ENCODE peak calls at places on chromosomes 1 and 21, in ten cellular contexts. One of them, this sample, is unnamed.

GRCh38 chr1:223143760-223144248 is 756 bp upstream of the TLR5 start:
- DNase-seq in GM06990: peak; percentile 67
- DNase-seq in colonic mucosa: peak; percentile 53
- DNase-seq in fibroblast of mammary gland: no peak
- DNase-seq in hippocampal formation: peak; percentile 12
- DNase-seq in central memory CD4-positive, alpha-beta T cell: peak; percentile 13
- DNase-seq in A549: no peak
- DNase-seq in kidney: peak; percentile 74
- DNase-seq in fibroblast of the aortic adventitia: no peak
- DNase-seq in ovary: peak; percentile 83
- DNase-seq in this sample: peak; percentile 16

GRCh38 chr1:31657972-31658510 is 13.4 kb upstream of the PEF1 start:
- DNase-seq in GM06990: no peak
- DNase-seq in colonic mucosa: no peak
- DNase-seq in fibroblast of mammary gland: no peak
- DNase-seq in hippocampal formation: no peak
- DNase-seq in central memory CD4-positive, alpha-beta T cell: no peak
- DNase-seq in A549: no peak
- DNase-seq in kidney: no peak
- DNase-seq in fibroblast of the aortic adventitia: no peak
- DNase-seq in ovary: no peak
- DNase-seq in this sample: no peak

GRCh38 chr21:44443291-44443890 is 11.9 kb upstream of the LRRC3 start:
- DNase-seq in GM06990: no peak
- DNase-seq in colonic mucosa: no peak
- DNase-seq in fibroblast of mammary gland: no peak
- DNase-seq in hippocampal formation: no peak
- DNase-seq in central memory CD4-positive, alpha-beta T cell: no peak
- DNase-seq in A549: no peak
- DNase-seq in kidney: peak; percentile 54
- DNase-seq in fibroblast of the aortic adventitia: no peak
- DNase-seq in ovary: no peak
- DNase-seq in this sample: no peak

GRCh38 chr1:237220243-237220642 is 178.3 kb downstream of the RYR2 start:
- DNase-seq in GM06990: no peak
- DNase-seq in colonic mucosa: no peak
- DNase-seq in fibroblast of mammary gland: no peak
- DNase-seq in hippocampal formation: peak; percentile 6
- DNase-seq in central memory CD4-positive, alpha-beta T cell: no peak
- DNase-seq in A549: no peak
- DNase-seq in kidney: no peak
- DNase-seq in fibroblast of the aortic adventitia: no peak
- DNase-seq in ovary: peak; percentile 50
- DNase-seq in this sample: no peak

GRCh38 chr1:75338974-75339483 is 204.8 kb downstream of the LHX8 start:
- DNase-seq in GM06990: peak; percentile 69
- DNase-seq in colonic mucosa: no peak
- DNase-seq in fibroblast of mammary gland: no peak
- DNase-seq in hippocampal formation: no peak
- DNase-seq in central memory CD4-positive, alpha-beta T cell: no peak
- DNase-seq in A549: no peak
- DNase-seq in kidney: no peak
- DNase-seq in fibroblast of the aortic adventitia: no peak
- DNase-seq in ovary: no peak
- DNase-seq in this sample: no peak

GRCh38 chr1:152141971-152142584 is 16.9 kb downstream of the RPTN start:
- DNase-seq in GM06990: no peak
- DNase-seq in colonic mucosa: peak; percentile 55
- DNase-seq in fibroblast of mammary gland: peak; percentile 80
- DNase-seq in hippocampal formation: peak; percentile 6
- DNase-seq in central memory CD4-positive, alpha-beta T cell: no peak
- DNase-seq in A549: peak; percentile 38
- DNase-seq in kidney: no peak
- DNase-seq in fibroblast of the aortic adventitia: peak; percentile 85
- DNase-seq in ovary: peak; percentile 39
- DNase-seq in this sample: peak; percentile 0

GRCh38 chr21:31248598-31248997 is 95.5 kb downstream of the TIAM1 start:
- DNase-seq in GM06990: no peak
- DNase-seq in colonic mucosa: no peak
- DNase-seq in fibroblast of mammary gland: peak; percentile 66
- DNase-seq in hippocampal formation: no peak
- DNase-seq in central memory CD4-positive, alpha-beta T cell: no peak
- DNase-seq in A549: no peak
- DNase-seq in kidney: no peak
- DNase-seq in fibroblast of the aortic adventitia: peak; percentile 34
- DNase-seq in ovary: no peak
- DNase-seq in this sample: no peak

GRCh38 chr1:109239580-109240068 is 9.7 kb upstream of the CELSR2 start:
- DNase-seq in GM06990: no peak
- DNase-seq in colonic mucosa: no peak
- DNase-seq in fibroblast of mammary gland: peak; percentile 38
- DNase-seq in hippocampal formation: no peak
- DNase-seq in central memory CD4-positive, alpha-beta T cell: no peak
- DNase-seq in A549: peak; percentile 53
- DNase-seq in kidney: no peak
- DNase-seq in fibroblast of the aortic adventitia: peak; percentile 34
- DNase-seq in ovary: no peak
- DNase-seq in this sample: no peak

GRCh38 chr1:113146242-113147072 is 73.5 kb downstream of the LRIG2 start:
- DNase-seq in GM06990: no peak
- DNase-seq in colonic mucosa: no peak
- DNase-seq in fibroblast of mammary gland: no peak
- DNase-seq in hippocampal formation: no peak
- DNase-seq in central memory CD4-positive, alpha-beta T cell: peak; percentile 23
- DNase-seq in A549: no peak
- DNase-seq in kidney: no peak
- DNase-seq in fibroblast of the aortic adventitia: no peak
- DNase-seq in ovary: no peak
- DNase-seq in this sample: no peak

GRCh38 chr1:24748191-24749121 is 3.2 kb downstream of the CLIC4 start:
- DNase-seq in GM06990: peak; percentile 81
- DNase-seq in colonic mucosa: no peak
- DNase-seq in fibroblast of mammary gland: no peak
- DNase-seq in hippocampal formation: no peak
- DNase-seq in central memory CD4-positive, alpha-beta T cell: no peak
- DNase-seq in A549: no peak
- DNase-seq in kidney: no peak
- DNase-seq in fibroblast of the aortic adventitia: peak; percentile 33
- DNase-seq in ovary: no peak
- DNase-seq in this sample: no peak

GRCh38 chr1:34328281-34328680 is 151.6 kb downstream of the C1orf94 start:
- DNase-seq in GM06990: no peak
- DNase-seq in colonic mucosa: no peak
- DNase-seq in fibroblast of mammary gland: no peak
- DNase-seq in hippocampal formation: no peak
- DNase-seq in central memory CD4-positive, alpha-beta T cell: no peak
- DNase-seq in A549: no peak
- DNase-seq in kidney: no peak
- DNase-seq in fibroblast of the aortic adventitia: no peak
- DNase-seq in ovary: no peak
- DNase-seq in this sample: no peak

GRCh38 chr1:17538428-17539130 is 919 bp upstream of the ARHGEF10L start:
- DNase-seq in GM06990: no peak
- DNase-seq in colonic mucosa: peak; percentile 66
- DNase-seq in fibroblast of mammary gland: no peak
- DNase-seq in hippocampal formation: no peak
- DNase-seq in central memory CD4-positive, alpha-beta T cell: no peak
- DNase-seq in A549: no peak
- DNase-seq in kidney: peak; percentile 51
- DNase-seq in fibroblast of the aortic adventitia: no peak
- DNase-seq in ovary: peak; percentile 68
- DNase-seq in this sample: no peak

GRCh38 chr1:223052931-223053330 is 90.1 kb downstream of the TLR5 start:
- DNase-seq in GM06990: no peak
- DNase-seq in colonic mucosa: no peak
- DNase-seq in fibroblast of mammary gland: peak; percentile 44
- DNase-seq in hippocampal formation: no peak
- DNase-seq in central memory CD4-positive, alpha-beta T cell: no peak
- DNase-seq in A549: no peak
- DNase-seq in kidney: no peak
- DNase-seq in fibroblast of the aortic adventitia: no peak
- DNase-seq in ovary: no peak
- DNase-seq in this sample: no peak

GRCh38 chr21:40863839-40864238 is 16.9 kb upstream of the DSCAM start:
- DNase-seq in GM06990: no peak
- DNase-seq in colonic mucosa: no peak
- DNase-seq in fibroblast of mammary gland: no peak
- DNase-seq in hippocampal formation: no peak
- DNase-seq in central memory CD4-positive, alpha-beta T cell: no peak
- DNase-seq in A549: no peak
- DNase-seq in kidney: no peak
- DNase-seq in fibroblast of the aortic adventitia: no peak
- DNase-seq in ovary: no peak
- DNase-seq in this sample: no peak

GRCh38 chr1:59570524-59570923 is 244.2 kb upstream of the HOOK1 start:
- DNase-seq in GM06990: no peak
- DNase-seq in colonic mucosa: no peak
- DNase-seq in fibroblast of mammary gland: no peak
- DNase-seq in hippocampal formation: no peak
- DNase-seq in central memory CD4-positive, alpha-beta T cell: peak; percentile 54
- DNase-seq in A549: no peak
- DNase-seq in kidney: no peak
- DNase-seq in fibroblast of the aortic adventitia: no peak
- DNase-seq in ovary: no peak
- DNase-seq in this sample: peak; percentile 14

GRCh38 chr1:109740615-109741373 is at the start of gene GSTM3:
- DNase-seq in GM06990: no peak
- DNase-seq in colonic mucosa: no peak
- DNase-seq in fibroblast of mammary gland: no peak
- DNase-seq in hippocampal formation: no peak
- DNase-seq in central memory CD4-positive, alpha-beta T cell: no peak
- DNase-seq in A549: no peak
- DNase-seq in kidney: no peak
- DNase-seq in fibroblast of the aortic adventitia: no peak
- DNase-seq in ovary: no peak
- DNase-seq in this sample: no peak

GRCh38 chr1:18373882-18374493 is 106.7 kb upstream of the KLHDC7A start:
- DNase-seq in GM06990: no peak
- DNase-seq in colonic mucosa: peak; percentile 27
- DNase-seq in fibroblast of mammary gland: no peak
- DNase-seq in hippocampal formation: no peak
- DNase-seq in central memory CD4-positive, alpha-beta T cell: no peak
- DNase-seq in A549: peak; percentile 5
- DNase-seq in kidney: no peak
- DNase-seq in fibroblast of the aortic adventitia: no peak
- DNase-seq in ovary: no peak
- DNase-seq in this sample: no peak